ENCODE peak calls at places on chromosomes 2 and 18, in five cellular contexts. X is astrocyte of the spinal cord, D is DND-41, M is cardiac fibroblast, Q is AG04450. S is an unnamed sample.

GRCh38 chr2:200479617-200480292 is 30.1 kb downstream of the KCTD18 start:
- DNase-seq in Q (peak), D (no peak), M (peak), X (peak), S (no peak)

GRCh38 chr18:10297079-10297478 is 157.4 kb upstream of the APCDD1 start:
- DNase-seq in M (no peak), X (no peak), D (peak), Q (no peak), S (no peak)

GRCh38 chr2:210170442-210171303 is 536 bp downstream of the KANSL1L start:
- DNase-seq in X (peak), Q (peak), M (peak), D (peak), S (peak)

GRCh38 chr18:3529077-3529476 is 79.1 kb downstream of the TGIF1 start:
- DNase-seq in D (no peak), Q (no peak), X (no peak), M (no peak), S (no peak)

GRCh38 chr2:30272761-30273573 is 41.6 kb downstream of the LBH start:
- DNase-seq in X (peak), M (peak), D (no peak), Q (peak), S (peak)

GRCh38 chr2:107633580-107634147 is 193.0 kb upstream of the RGPD4 start:
- DNase-seq in M (peak), X (peak), Q (peak), D (no peak), S (peak)

GRCh38 chr2:67825476-67825875 is 237.3 kb downstream of the C1D start:
- DNase-seq in M (peak), Q (no peak), X (peak), D (no peak), S (peak)

GRCh38 chr2:147092266-147092665 is 752.6 kb upstream of the ACVR2A start:
- DNase-seq in X (no peak), Q (no peak), D (no peak), M (no peak), S (no peak)

GRCh38 chr2:112175333-112175732 is 37.1 kb downstream of the FBLN7 start:
- DNase-seq in X (no peak), Q (no peak), M (no peak), D (no peak), S (no peak)

GRCh38 chr18:24770625-24771024 is 310.2 kb downstream of the HRH4 start:
- DNase-seq in D (no peak), Q (no peak), M (no peak), X (no peak), S (no peak)

GRCh38 chr2:150296795-150297546 is 190.5 kb downstream of the RND3 start:
- DNase-seq in D (no peak), X (peak), Q (peak), M (peak), S (no peak)
- TF ChIP-seq CTCF in D (no peak), X (no peak), Q (no peak), M (no peak), S (no peak)

GRCh38 chr18:12998332-12999060 is 7.3 kb downstream of the CEP192 start:
- DNase-seq in X (no peak), D (no peak), M (no peak), Q (no peak), S (no peak)
- H3K4me3 ChIP-seq in X (no peak), D (no peak), M (no peak), Q (no peak), S (no peak)

GRCh38 chr18:58320907-58321561 is 277.0 kb downstream of the NEDD4L start:
- DNase-seq in D (no peak), X (no peak), Q (no peak), M (no peak), S (no peak)
- TF ChIP-seq CTCF in D (no peak), X (peak), Q (no peak), M (no peak), S (no peak)

DNA sequence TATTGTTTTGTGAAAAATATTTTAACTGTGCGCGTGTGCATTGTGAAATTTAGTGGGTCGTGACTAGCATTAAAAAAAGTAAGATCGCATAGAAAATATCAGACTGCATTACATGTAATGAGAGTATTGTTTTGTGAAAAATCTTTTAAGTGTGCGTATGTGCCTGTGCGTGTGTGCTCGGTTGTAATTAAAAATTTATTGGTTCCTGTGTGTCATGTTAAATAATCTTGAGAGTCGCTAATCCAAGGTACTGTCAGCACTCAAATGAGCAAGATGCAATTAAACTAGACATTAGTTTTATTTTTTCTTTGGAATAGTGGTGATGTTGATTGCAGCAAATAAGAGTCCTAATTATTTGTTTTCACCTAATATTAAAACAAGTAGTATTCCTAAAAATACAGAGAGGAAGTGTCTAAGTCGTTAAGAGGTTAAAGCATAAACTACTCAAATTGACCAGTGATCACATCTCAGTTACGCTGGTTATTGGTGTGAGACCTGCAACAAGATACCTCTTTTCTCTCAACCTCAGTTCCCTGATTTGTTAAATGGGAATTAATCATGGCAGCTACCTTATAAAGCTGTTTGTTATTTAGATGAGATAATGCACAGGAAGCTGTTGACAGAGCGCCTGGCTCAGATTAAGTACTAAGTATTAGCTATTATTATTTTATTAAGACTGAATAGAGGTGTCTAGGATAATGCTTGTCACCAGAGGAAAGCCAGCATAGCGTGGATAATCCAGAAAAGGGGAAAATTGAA is 1.9 kb downstream of the ZDBF2 start:
- DNase-seq in M (no peak), X (no peak), D (no peak), Q (no peak), S (no peak)
- H3K4me3 ChIP-seq in M (peak), X (peak), D (no peak), Q (no peak), S (no peak)

GRCh38 chr2:88637464-88637863 is 10.2 kb upstream of the EIF2AK3 start:
- DNase-seq in D (no peak), Q (no peak), X (no peak), M (no peak), S (no peak)
- TF ChIP-seq CTCF in D (no peak), Q (no peak), X (no peak), M (no peak), S (no peak)

GRCh38 chr2:10449838-10450691 is 1.9 kb upstream of the ODC1 start:
- DNase-seq in M (peak), X (no peak), D (no peak), Q (no peak), S (no peak)

GRCh38 chr2:10448208-10448645 is at the start of gene ODC1:
- DNase-seq in Q (peak), M (peak), X (peak), D (peak), S (peak)

GRCh38 chr2:10448646-10449480 is 736 bp upstream of the ODC1 start:
- DNase-seq in X (peak), M (peak), Q (peak), D (no peak), S (peak)

GRCh38 chr2:10447300-10448207 is 573 bp downstream of the ODC1 start:
- DNase-seq in Q (no peak), X (peak), M (peak), D (peak), S (no peak)

DNA sequence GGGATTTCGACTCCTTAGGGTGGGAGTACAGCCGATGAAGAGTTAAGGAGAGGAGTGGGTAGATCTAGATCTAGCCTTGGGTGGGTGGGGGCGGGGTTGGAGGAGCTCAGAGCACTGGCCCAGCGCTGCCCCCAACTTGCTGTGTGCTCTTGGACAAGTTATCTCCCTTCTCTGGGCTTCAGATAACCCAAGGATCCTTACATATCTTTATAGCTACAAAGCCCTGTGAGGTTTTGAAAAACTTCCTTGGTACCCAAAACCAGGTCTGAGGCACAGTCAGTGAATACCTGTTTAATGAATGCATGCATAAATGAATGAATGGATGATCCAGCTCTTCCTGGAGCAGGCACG is 1.3 kb upstream of the ODC1 start:
- DNase-seq in D (no peak), M (no peak), Q (no peak), X (no peak), S (no peak)
- H3K4me3 ChIP-seq in D (no peak), M (peak), Q (peak), X (peak), S (peak)